ENCODE peak calls at places on chromosomes 3 and 15, in ten cellular contexts. One of them, this sample, is unnamed.

GRCh38 chr3:142973217-142974009 is 9.9 kb upstream of the PAQR9 start:
- DNase-seq in fibroblast of pulmonary artery: no peak
- DNase-seq in Ammon's horn: peak
- DNase-seq in germinal center: no peak
- DNase-seq in cardiac fibroblast: no peak
- DNase-seq in GM12865: no peak
- DNase-seq in GDM1: no peak
- DNase-seq in sciatic nerve: no peak
- DNase-seq in HTR-8/SVneo: no peak
- DNase-seq in mucosa of gallbladder: peak
- DNase-seq in this sample: no peak

GRCh38 chr3:189687475-189687874 is 56.3 kb downstream of the TP63 start:
- DNase-seq in fibroblast of pulmonary artery: no peak
- DNase-seq in Ammon's horn: no peak
- DNase-seq in germinal center: no peak
- DNase-seq in cardiac fibroblast: no peak
- DNase-seq in GM12865: no peak
- DNase-seq in GDM1: no peak
- DNase-seq in sciatic nerve: no peak
- DNase-seq in HTR-8/SVneo: no peak
- DNase-seq in mucosa of gallbladder: no peak
- DNase-seq in this sample: no peak

GRCh38 chr15:39538936-39539335 is 41.9 kb upstream of the THBS1 start:
- DNase-seq in fibroblast of pulmonary artery: no peak
- DNase-seq in Ammon's horn: no peak
- DNase-seq in germinal center: no peak
- DNase-seq in cardiac fibroblast: no peak
- DNase-seq in GM12865: no peak
- DNase-seq in GDM1: no peak
- DNase-seq in sciatic nerve: no peak
- DNase-seq in HTR-8/SVneo: no peak
- DNase-seq in mucosa of gallbladder: no peak
- DNase-seq in this sample: no peak

GRCh38 chr3:56251343-56251945 is 216.8 kb downstream of the ERC2 start:
- DNase-seq in fibroblast of pulmonary artery: peak
- DNase-seq in Ammon's horn: peak
- DNase-seq in germinal center: peak
- DNase-seq in cardiac fibroblast: peak
- DNase-seq in GM12865: peak
- DNase-seq in GDM1: no peak
- DNase-seq in sciatic nerve: peak
- DNase-seq in HTR-8/SVneo: peak
- DNase-seq in mucosa of gallbladder: peak
- DNase-seq in this sample: peak

GRCh38 chr15:57227899-57228298 is 148.4 kb upstream of the CGNL1 start:
- DNase-seq in fibroblast of pulmonary artery: peak
- DNase-seq in Ammon's horn: no peak
- DNase-seq in germinal center: no peak
- DNase-seq in cardiac fibroblast: peak
- DNase-seq in GM12865: no peak
- DNase-seq in GDM1: no peak
- DNase-seq in sciatic nerve: no peak
- DNase-seq in HTR-8/SVneo: no peak
- DNase-seq in mucosa of gallbladder: no peak
- DNase-seq in this sample: peak

GRCh38 chr15:90650117-90650955 is 66.8 kb upstream of the BLM start:
- DNase-seq in fibroblast of pulmonary artery: peak
- DNase-seq in Ammon's horn: no peak
- DNase-seq in germinal center: no peak
- DNase-seq in cardiac fibroblast: peak
- DNase-seq in GM12865: no peak
- DNase-seq in GDM1: peak
- DNase-seq in sciatic nerve: peak
- DNase-seq in HTR-8/SVneo: no peak
- DNase-seq in mucosa of gallbladder: no peak
- DNase-seq in this sample: peak

GRCh38 chr15:100602822-100603393 is 519 bp downstream of the ASB7 start:
- DNase-seq in fibroblast of pulmonary artery: peak
- DNase-seq in Ammon's horn: peak
- DNase-seq in germinal center: peak
- DNase-seq in cardiac fibroblast: peak
- DNase-seq in GM12865: peak
- DNase-seq in GDM1: peak
- DNase-seq in sciatic nerve: no peak
- DNase-seq in HTR-8/SVneo: no peak
- DNase-seq in mucosa of gallbladder: no peak
- DNase-seq in this sample: peak

GRCh38 chr3:115398481-115398880 is 224.8 kb upstream of the GAP43 start:
- DNase-seq in fibroblast of pulmonary artery: no peak
- DNase-seq in Ammon's horn: no peak
- DNase-seq in germinal center: no peak
- DNase-seq in cardiac fibroblast: no peak
- DNase-seq in GM12865: no peak
- DNase-seq in GDM1: no peak
- DNase-seq in sciatic nerve: no peak
- DNase-seq in HTR-8/SVneo: no peak
- DNase-seq in mucosa of gallbladder: no peak
- DNase-seq in this sample: no peak

GRCh38 chr3:46930945-46931403 is 45.6 kb downstream of the CCDC12 start:
- DNase-seq in fibroblast of pulmonary artery: no peak
- DNase-seq in Ammon's horn: no peak
- DNase-seq in germinal center: no peak
- DNase-seq in cardiac fibroblast: no peak
- DNase-seq in GM12865: peak
- DNase-seq in GDM1: no peak
- DNase-seq in sciatic nerve: peak
- DNase-seq in HTR-8/SVneo: no peak
- DNase-seq in mucosa of gallbladder: no peak
- DNase-seq in this sample: no peak

GRCh38 chr3:114860526-114860925 is 286.6 kb downstream of the ZBTB20 start:
- DNase-seq in fibroblast of pulmonary artery: no peak
- DNase-seq in Ammon's horn: no peak
- DNase-seq in germinal center: no peak
- DNase-seq in cardiac fibroblast: no peak
- DNase-seq in GM12865: no peak
- DNase-seq in GDM1: no peak
- DNase-seq in sciatic nerve: no peak
- DNase-seq in HTR-8/SVneo: no peak
- DNase-seq in mucosa of gallbladder: no peak
- DNase-seq in this sample: no peak

GRCh38 chr3:152834354-152835310 is at the start of gene P2RY1:
- DNase-seq in fibroblast of pulmonary artery: peak
- DNase-seq in Ammon's horn: peak
- DNase-seq in germinal center: peak
- DNase-seq in cardiac fibroblast: peak
- DNase-seq in GM12865: peak
- DNase-seq in GDM1: peak
- DNase-seq in sciatic nerve: peak
- DNase-seq in HTR-8/SVneo: peak
- DNase-seq in mucosa of gallbladder: peak
- DNase-seq in this sample: peak

GRCh38 chr3:121834079-121834730 is 655 bp downstream of the IQCB1 start:
- DNase-seq in fibroblast of pulmonary artery: peak
- DNase-seq in Ammon's horn: peak
- DNase-seq in germinal center: peak
- DNase-seq in cardiac fibroblast: no peak
- DNase-seq in GM12865: no peak
- DNase-seq in GDM1: no peak
- DNase-seq in sciatic nerve: no peak
- DNase-seq in HTR-8/SVneo: no peak
- DNase-seq in mucosa of gallbladder: no peak
- DNase-seq in this sample: peak

GRCh38 chr3:151925876-151926275 is 52.4 kb downstream of the SUCNR1 start:
- DNase-seq in fibroblast of pulmonary artery: peak
- DNase-seq in Ammon's horn: no peak
- DNase-seq in germinal center: no peak
- DNase-seq in cardiac fibroblast: peak
- DNase-seq in GM12865: no peak
- DNase-seq in GDM1: no peak
- DNase-seq in sciatic nerve: no peak
- DNase-seq in HTR-8/SVneo: peak
- DNase-seq in mucosa of gallbladder: no peak
- DNase-seq in this sample: peak

GRCh38 chr15:34753236-34753894 is 1.4 kb downstream of the GJD2 start:
- DNase-seq in fibroblast of pulmonary artery: peak
- DNase-seq in Ammon's horn: no peak
- DNase-seq in germinal center: no peak
- DNase-seq in cardiac fibroblast: peak
- DNase-seq in GM12865: no peak
- DNase-seq in GDM1: no peak
- DNase-seq in sciatic nerve: no peak
- DNase-seq in HTR-8/SVneo: peak
- DNase-seq in mucosa of gallbladder: peak
- DNase-seq in this sample: peak

GRCh38 chr3:156721687-156722086 is 47.3 kb downstream of the TIPARP start:
- DNase-seq in fibroblast of pulmonary artery: no peak
- DNase-seq in Ammon's horn: no peak
- DNase-seq in germinal center: no peak
- DNase-seq in cardiac fibroblast: no peak
- DNase-seq in GM12865: no peak
- DNase-seq in GDM1: no peak
- DNase-seq in sciatic nerve: no peak
- DNase-seq in HTR-8/SVneo: no peak
- DNase-seq in mucosa of gallbladder: no peak
- DNase-seq in this sample: no peak

GRCh38 chr15:66936115-66936863 is 129.1 kb upstream of the SMAD3 start:
- DNase-seq in fibroblast of pulmonary artery: peak
- DNase-seq in Ammon's horn: no peak
- DNase-seq in germinal center: no peak
- DNase-seq in cardiac fibroblast: peak
- DNase-seq in GM12865: no peak
- DNase-seq in GDM1: no peak
- DNase-seq in sciatic nerve: peak
- DNase-seq in HTR-8/SVneo: no peak
- DNase-seq in mucosa of gallbladder: no peak
- DNase-seq in this sample: peak

GRCh38 chr3:127496256-127496655 is 94.3 kb downstream of the TPRA1 start:
- DNase-seq in fibroblast of pulmonary artery: no peak
- DNase-seq in Ammon's horn: no peak
- DNase-seq in germinal center: no peak
- DNase-seq in cardiac fibroblast: no peak
- DNase-seq in GM12865: no peak
- DNase-seq in GDM1: no peak
- DNase-seq in sciatic nerve: no peak
- DNase-seq in HTR-8/SVneo: no peak
- DNase-seq in mucosa of gallbladder: no peak
- DNase-seq in this sample: no peak

GRCh38 chr15:61131598-61131954 is 97.5 kb downstream of the RORA start:
- DNase-seq in fibroblast of pulmonary artery: no peak
- DNase-seq in Ammon's horn: no peak
- DNase-seq in germinal center: no peak
- DNase-seq in cardiac fibroblast: no peak
- DNase-seq in GM12865: no peak
- DNase-seq in GDM1: no peak
- DNase-seq in sciatic nerve: no peak
- DNase-seq in HTR-8/SVneo: no peak
- DNase-seq in mucosa of gallbladder: no peak
- DNase-seq in this sample: no peak

GRCh38 chr3:131503328-131503650 is 518 bp upstream of the MRPL3 start:
- DNase-seq in fibroblast of pulmonary artery: peak
- DNase-seq in Ammon's horn: no peak
- DNase-seq in germinal center: no peak
- DNase-seq in cardiac fibroblast: no peak
- DNase-seq in GM12865: no peak
- DNase-seq in GDM1: no peak
- DNase-seq in sciatic nerve: no peak
- DNase-seq in HTR-8/SVneo: no peak
- DNase-seq in mucosa of gallbladder: no peak
- DNase-seq in this sample: no peak

GRCh38 chr3:168034152-168034928 is 61.4 kb downstream of the GOLIM4 start:
- DNase-seq in fibroblast of pulmonary artery: peak
- DNase-seq in Ammon's horn: no peak
- DNase-seq in germinal center: no peak
- DNase-seq in cardiac fibroblast: peak
- DNase-seq in GM12865: no peak
- DNase-seq in GDM1: no peak
- DNase-seq in sciatic nerve: no peak
- DNase-seq in HTR-8/SVneo: no peak
- DNase-seq in mucosa of gallbladder: no peak
- DNase-seq in this sample: peak